ENCODE peak calls at places on chromosome 1, in nine cellular contexts. Q, U, M, F, R, J, B, I and C are unnamed samples.

GRCh38 chr1:39509360-39510009 is 18.0 kb downstream of the BMP8A start:
- DNase-seq in I (no peak), B (peak; percentile 52), M (peak; percentile 21), J (peak; percentile 70), F (no peak), U (peak; percentile 55), Q (no peak), R (peak; percentile 56), C (peak; percentile 71)

GRCh38 chr1:227378876-227379554 is 60.7 kb upstream of the CDC42BPA start:
- DNase-seq in B (no peak), Q (no peak), J (no peak), U (no peak), I (no peak), F (no peak), R (peak; percentile 45), M (peak; percentile 52), C (peak; percentile 31)

GRCh38 chr1:20626524-20626923 is 6.7 kb upstream of the PINK1 start:
- DNase-seq in I (no peak), M (no peak), U (no peak), R (no peak), J (no peak), Q (no peak), B (no peak), F (no peak), C (no peak)

GRCh38 chr1:189851806-189852367 is 625.8 kb downstream of the BRINP3 start:
- DNase-seq in Q (no peak), J (no peak), M (peak; percentile 12), R (no peak), U (no peak), B (no peak), I (no peak), F (no peak), C (no peak)

GRCh38 chr1:240575976-240576666 is 35.8 kb downstream of the GREM2 start:
- DNase-seq in J (peak; percentile 41), I (no peak), M (peak; percentile 51), R (peak; percentile 83), F (no peak), B (no peak), Q (no peak), U (no peak), C (peak; percentile 48)

GRCh38 chr1:246971322-246971721 is 36.5 kb downstream of the ZNF695 start:
- DNase-seq in M (peak; percentile 18), R (peak; percentile 77), I (peak; percentile 56), U (peak; percentile 62), J (peak; percentile 58), Q (peak; percentile 25), F (peak; percentile 6), B (peak; percentile 36), C (peak; percentile 85)

GRCh38 chr1:239833709-239834108 is 258.0 kb upstream of the FMN2 start:
- DNase-seq in F (no peak), M (no peak), B (no peak), I (no peak), Q (no peak), R (no peak), J (no peak), U (no peak), C (no peak)

GRCh38 chr1:223708001-223708359 is 4.4 kb upstream of the CAPN2 start:
- DNase-seq in I (peak; percentile 27), B (no peak), R (no peak), M (no peak), U (no peak), F (no peak), Q (no peak), J (no peak), C (no peak)

GRCh38 chr1:86409416-86410021 is 13.4 kb upstream of the ODF2L start:
- DNase-seq in B (no peak), I (no peak), J (peak; percentile 24), Q (no peak), R (peak; percentile 31), M (no peak), U (no peak), F (no peak), C (no peak)

GRCh38 chr1:148367596-148367995 is 115.5 kb downstream of the PPIAL4G start:
- DNase-seq in M (peak; percentile 18), U (no peak), F (no peak), J (peak; percentile 50), Q (no peak), R (no peak), I (no peak), B (no peak), C (no peak)

GRCh38 chr1:110645172-110645571 is 29.6 kb downstream of the KCNA3 start:
- DNase-seq in M (no peak), J (no peak), F (no peak), Q (no peak), U (no peak), R (no peak), B (no peak), I (no peak), C (no peak)

GRCh38 chr1:110647254-110647891 is 27.4 kb downstream of the KCNA3 start:
- DNase-seq in B (no peak), Q (no peak), R (peak; percentile 22), U (no peak), M (no peak), I (no peak), J (peak; percentile 4), F (no peak), C (peak; percentile 3)

GRCh38 chr1:110648405-110648804 is 26.3 kb downstream of the KCNA3 start:
- DNase-seq in Q (no peak), B (no peak), F (no peak), M (no peak), R (no peak), U (no peak), I (no peak), J (no peak), C (no peak)

GRCh38 chr1:110643886-110644285 is 30.9 kb downstream of the KCNA3 start:
- DNase-seq in R (no peak), U (no peak), I (no peak), F (no peak), J (no peak), Q (no peak), B (no peak), M (no peak), C (no peak)

DNA sequence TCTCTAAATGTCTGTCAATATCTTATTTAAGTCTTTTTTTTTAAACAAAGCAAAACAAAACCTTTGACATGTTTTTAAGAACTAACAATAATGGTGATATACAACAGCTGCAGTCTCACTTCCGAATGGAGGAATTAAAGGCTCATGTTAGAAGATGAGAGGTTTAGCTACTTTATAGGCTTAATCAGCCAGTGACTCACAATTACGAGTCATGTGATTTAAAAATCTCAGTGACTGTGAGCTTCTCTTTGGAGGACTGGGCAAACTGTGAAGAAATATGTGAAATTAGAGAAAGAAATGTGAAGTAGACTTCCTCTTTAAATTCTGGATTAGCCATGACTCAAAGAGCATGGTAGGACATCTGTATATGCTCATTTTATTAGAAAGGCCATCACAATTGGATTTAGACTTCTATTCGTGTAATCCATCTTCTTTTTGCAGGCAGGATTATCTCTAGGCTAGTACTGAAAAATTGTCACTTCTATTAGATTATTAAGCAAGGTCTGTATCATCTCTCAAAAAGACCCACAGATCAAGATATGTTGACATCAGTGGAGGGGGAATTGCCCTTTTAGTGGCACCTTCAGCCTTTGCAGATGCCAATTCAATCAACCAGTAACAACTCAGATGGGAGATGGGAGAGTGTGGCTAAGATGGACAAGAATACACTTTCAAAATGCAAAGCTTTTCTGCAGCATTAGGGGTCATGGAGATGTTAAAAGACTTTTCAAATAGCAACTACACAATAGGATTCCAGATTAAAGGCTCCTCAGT is 28.6 kb downstream of the KCNA3 start:
- DNase-seq in B (no peak), R (peak; percentile 78), I (no peak), F (no peak), U (no peak), J (peak; percentile 10), Q (no peak), M (no peak), C (peak; percentile 59)
- H3K4me3 ChIP-seq in B (no peak overlapping the region), R (no peak overlapping the region), I (no peak overlapping the region), F (peak overlapping the region; percentile 6), U (no peak overlapping the region), J (no peak overlapping the region), Q (no peak overlapping the region), M (no peak overlapping the region), C (no peak overlapping the region)

DNA sequence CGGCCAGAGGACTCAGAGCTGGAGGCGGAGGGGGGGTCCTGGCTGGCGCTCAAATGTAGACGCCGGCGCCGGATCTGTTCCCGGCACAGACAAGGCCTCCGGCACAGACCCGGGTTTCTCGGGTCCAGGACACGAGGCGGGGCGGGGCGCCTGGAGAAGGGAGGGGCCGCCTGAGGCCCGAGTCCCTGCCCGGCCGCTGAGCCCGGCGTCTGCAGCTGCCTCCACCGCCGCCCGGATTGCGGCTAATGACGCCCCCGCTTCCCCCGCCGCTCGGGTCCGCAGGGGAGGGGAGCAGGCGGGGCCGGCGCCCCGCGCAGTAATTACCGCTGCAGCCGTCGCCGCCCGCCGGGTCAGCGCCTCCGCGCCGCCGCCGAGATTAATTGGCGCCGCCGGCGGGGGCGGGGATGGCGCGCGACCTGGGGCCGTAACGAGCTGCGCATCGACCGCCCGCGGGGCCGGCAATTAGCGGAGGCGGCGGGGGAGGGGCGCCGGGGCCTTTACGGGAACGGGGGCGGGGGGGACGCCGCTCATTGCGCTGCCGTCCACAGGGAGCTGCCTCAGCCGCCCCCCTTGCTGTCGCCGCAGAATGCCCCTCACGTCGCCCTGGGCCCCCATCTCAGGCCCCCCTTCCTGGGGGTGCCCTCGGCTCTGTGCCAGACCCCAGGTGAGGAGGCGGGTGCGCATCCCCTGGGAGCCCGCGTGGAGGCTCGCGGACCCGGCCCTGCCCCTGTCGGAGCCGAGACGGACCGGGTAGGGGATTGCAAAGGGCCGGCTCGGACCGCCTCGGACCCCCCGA is 17.3 kb downstream of the NOC2L start:
- DNase-seq in M (peak; percentile 94), B (peak; percentile 75), Q (no peak), I (peak; percentile 66), F (no peak), R (peak; percentile 65), U (peak; percentile 79), J (peak; percentile 95), C (peak; percentile 38)
- H3K4me3 ChIP-seq in M (peak overlapping the region; percentile 37), B (peak overlapping the region; percentile 25), Q (peak overlapping the region; percentile 21), I (no peak overlapping the region), F (no peak overlapping the region), R (no peak overlapping the region), U (peak overlapping the region; percentile 62), J (peak overlapping the region; percentile 69), C (peak overlapping the region; percentile 26)

DNA sequence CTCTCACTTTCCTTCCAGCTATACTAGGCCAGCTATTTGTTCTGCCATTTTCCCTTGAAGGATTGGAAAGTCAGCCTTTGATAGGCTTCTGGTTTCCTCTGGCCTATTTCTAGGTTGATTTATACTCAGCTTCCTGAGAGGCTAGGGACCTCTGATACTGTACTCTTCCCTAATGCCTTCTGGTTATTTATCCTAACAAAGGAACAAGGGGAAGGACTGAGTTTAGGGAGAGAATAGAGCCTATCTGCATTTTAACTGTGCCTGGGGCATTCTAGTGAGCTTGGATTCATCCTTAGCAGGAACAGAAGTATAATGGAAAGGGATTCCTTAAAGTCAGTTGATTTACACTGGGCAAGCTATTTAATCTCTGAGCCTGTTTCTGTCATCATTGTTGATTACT is 11.8 kb upstream of the TMEM39B start:
- DNase-seq in B (no peak), I (no peak), Q (no peak), M (no peak), U (no peak), J (no peak), F (no peak), R (no peak), C (no peak)
- H3K4me3 ChIP-seq in B (no peak overlapping the region), I (no peak overlapping the region), Q (no peak overlapping the region), M (no peak overlapping the region), U (no peak overlapping the region), J (no peak overlapping the region), F (no peak overlapping the region), R (no peak overlapping the region), C (no peak overlapping the region)

DNA sequence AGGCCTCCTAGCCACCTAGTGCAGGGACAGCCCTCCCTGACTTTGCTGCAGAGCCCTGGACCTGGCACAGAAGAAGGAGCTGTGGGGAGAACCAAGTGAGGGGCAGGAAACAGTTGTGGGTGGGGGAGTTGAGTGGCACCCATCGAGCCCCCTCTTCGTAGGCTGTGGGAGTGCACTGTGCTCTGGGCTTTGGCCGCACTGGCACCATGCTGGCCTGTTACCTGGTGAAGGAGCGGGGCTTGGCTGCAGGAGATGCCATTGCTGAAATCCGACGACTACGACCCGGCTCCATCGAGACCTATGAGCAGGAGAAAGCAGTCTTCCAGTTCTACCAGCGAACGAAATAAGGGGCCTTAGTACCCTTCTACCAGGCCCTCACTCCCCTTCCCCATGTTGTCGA is 1.2 kb downstream of the DUSP23 start:
- DNase-seq in U (no peak), J (no peak), F (no peak), I (no peak), Q (no peak), M (no peak), B (no peak), R (no peak), C (no peak)
- H3K4me3 ChIP-seq in U (peak overlapping the region; percentile 72), J (no peak overlapping the region), F (no peak overlapping the region), I (no peak overlapping the region), Q (no peak overlapping the region), M (peak overlapping the region; percentile 59), B (peak overlapping the region; percentile 73), R (peak overlapping the region; percentile 61), C (peak overlapping the region; percentile 68)